ENCODE peak calls at places on chromosome 1, in nine cellular contexts. F is RCC 7860; A is NB4; W is NCI-H2029 treated with DMSO at 0.1 percent for 48 hours; T is H7; V is naive thymus-derived CD8-positive, alpha-beta T cell; X is osteocyte; Y is type B pancreatic cell; M is GF-D8. D is an unnamed sample.

GRCh38 chr1:176896216-176896615 is 268.3 kb downstream of the ASTN1 start:
- DNase-seq in F (no peak), A (peak), W (no peak), T (no peak), V (no peak), X (no peak), Y (no peak), M (no peak), D (no peak)

GRCh38 chr1:173422456-173422976 is 54.6 kb upstream of the PRDX6 start:
- DNase-seq in F (no peak), A (peak), W (no peak), T (no peak), V (no peak), X (no peak), Y (no peak), M (peak), D (no peak)

GRCh38 chr1:92446546-92446945 is 40.2 kb downstream of the GFI1 start:
- DNase-seq in F (no peak), A (no peak), W (no peak), T (no peak), V (no peak), X (no peak), Y (no peak), M (no peak), D (no peak)

GRCh38 chr1:17120962-17121837 is 1.9 kb upstream of the PADI2 start:
- DNase-seq in F (no peak), A (peak), W (no peak), T (peak), V (no peak), X (no peak), Y (no peak), M (peak), D (no peak)

GRCh38 chr1:155976062-155976912 is 2.1 kb downstream of the ARHGEF2 start:
- DNase-seq in F (no peak), A (peak), W (no peak), T (peak), V (peak), X (no peak), Y (no peak), M (peak), D (peak)

GRCh38 chr1:156097499-156098178 is 15.4 kb upstream of the MEX3A start:
- DNase-seq in F (no peak), A (no peak), W (no peak), T (no peak), V (no peak), X (no peak), Y (no peak), M (no peak), D (no peak)

GRCh38 chr1:178918328-178918727 is 47.5 kb upstream of the ANGPTL1 start:
- DNase-seq in F (no peak), A (no peak), W (no peak), T (no peak), V (no peak), X (no peak), Y (no peak), M (no peak), D (no peak)

GRCh38 chr1:38858833-38859560 is 575 bp downstream of the RRAGC start:
- DNase-seq in F (peak), A (peak), W (peak), T (peak), V (peak), X (peak), Y (peak), M (no peak), D (peak)

GRCh38 chr1:108747128-108747827 is 804 bp downstream of the STXBP3 start:
- DNase-seq in F (peak), A (peak), W (peak), T (peak), V (no peak), X (peak), Y (peak), M (peak), D (no peak)

GRCh38 chr1:231866392-231867331 is 240.1 kb downstream of the DISC1 start:
- DNase-seq in F (peak), A (peak), W (peak), T (peak), V (peak), X (no peak), Y (no peak), M (no peak), D (peak)

GRCh38 chr1:111241797-111242196 is 14.3 kb downstream of the CHI3L2 start:
- DNase-seq in F (no peak), A (no peak), W (no peak), T (no peak), V (no peak), X (no peak), Y (no peak), M (no peak), D (no peak)

GRCh38 chr1:36203554-36204346 is 20.5 kb upstream of the THRAP3 start:
- DNase-seq in F (peak), A (peak), W (peak), T (peak), V (no peak), X (no peak), Y (no peak), M (no peak), D (no peak)

GRCh38 chr1:27630859-27631491 is 4.0 kb downstream of the FGR start:
- DNase-seq in F (no peak), A (peak), W (no peak), T (no peak), V (no peak), X (no peak), Y (no peak), M (no peak), D (no peak)

GRCh38 chr1:8516793-8517556 is 199.1 kb downstream of the SLC45A1 start:
- DNase-seq in F (no peak), A (peak), W (peak), T (no peak), V (no peak), X (no peak), Y (no peak), M (peak), D (no peak)

D was measured in CD4-positive, alpha-beta T cell.